ENCODE peak calls at places on chromosomes 13 and 19, in nine cellular contexts. C is upper lobe of right lung, H is OCI-LY7, A is PC-9, E is Karpas-422, T is Peyer's patch, X is psoas muscle, G is esophagus squamous epithelium, Y is DND-41. J is an unnamed sample.
A peak's percentile ranks its signal among the peaks of the same experiment; 100 is the strongest.

GRCh38 chr19:4730740-4731171 is 7.1 kb upstream of the DPP9 start:
- DNase-seq in C (no peak), H (peak; percentile 45), A (peak; percentile 38), E (peak; percentile 86), T (peak; percentile 72), X (no peak), G (no peak), Y (peak; percentile 60), J (no peak)

GRCh38 chr13:110310541-110311491 is 3.7 kb downstream of the COL4A2 start:
- DNase-seq in C (no peak), H (no peak), A (no peak), E (no peak), T (peak; percentile 9), X (no peak), G (no peak), Y (no peak), J (no peak)

GRCh38 chr19:42250249-42250665 is 4.7 kb downstream of the ERF start:
- DNase-seq in C (peak; percentile 66), H (no peak), A (no peak), E (no peak), T (no peak), X (peak; percentile 75), G (no peak), Y (no peak), J (no peak)

GRCh38 chr13:24389506-24389905 is 80.1 kb downstream of the C1QTNF9 start:
- DNase-seq in C (no peak), H (no peak), A (no peak), E (peak; percentile 19), T (no peak), X (no peak), G (no peak), Y (no peak), J (no peak)

GRCh38 chr13:40993119-40993518 is 26.0 kb downstream of the ELF1 start:
- DNase-seq in C (no peak), H (peak; percentile 86), A (no peak), E (no peak), T (no peak), X (no peak), G (no peak), Y (peak; percentile 47), J (no peak)

GRCh38 chr13:47000166-47000565 is 103.3 kb upstream of the HTR2A start:
- DNase-seq in C (no peak), H (no peak), A (no peak), E (no peak), T (no peak), X (no peak), G (no peak), Y (no peak), J (no peak)

GRCh38 chr13:96089749-96090239 is at the start of gene HS6ST3:
- DNase-seq in C (peak; percentile 67), H (no peak), A (peak; percentile 5), E (peak; percentile 43), T (no peak), X (peak; percentile 57), G (no peak), Y (no peak), J (no peak)

GRCh38 chr19:50222691-50223438 is 19.4 kb downstream of the MYH14 start:
- DNase-seq in C (no peak), H (no peak), A (no peak), E (no peak), T (no peak), X (no peak), G (no peak), Y (no peak), J (no peak)

GRCh38 chr13:102847272-102848234 is 1.7 kb downstream of the ERCC5 start:
- DNase-seq in C (no peak), H (peak; percentile 34), A (no peak), E (peak; percentile 81), T (no peak), X (no peak), G (no peak), Y (peak; percentile 19), J (no peak)

GRCh38 chr13:42561752-42562467 is 12.0 kb upstream of the TNFSF11 start:
- DNase-seq in C (no peak), H (no peak), A (no peak), E (no peak), T (no peak), X (no peak), G (no peak), Y (no peak), J (no peak)

GRCh38 chr13:46797468-46798237 is 692 bp upstream of the ESD start:
- DNase-seq in C (no peak), H (no peak), A (no peak), E (no peak), T (no peak), X (no peak), G (no peak), Y (no peak), J (no peak)

GRCh38 chr13:24661713-24662112 is 18.5 kb upstream of the ATP12A start:
- DNase-seq in C (no peak), H (peak; percentile 65), A (no peak), E (peak; percentile 83), T (no peak), X (no peak), G (no peak), Y (no peak), J (no peak)

GRCh38 chr13:73939603-73940002 is 194.6 kb downstream of the KLF12 start:
- DNase-seq in C (no peak), H (peak; percentile 16), A (no peak), E (no peak), T (no peak), X (no peak), G (no peak), Y (no peak), J (no peak)

GRCh38 chr13:75415720-75416119 is 66.2 kb downstream of the TBC1D4 start:
- DNase-seq in C (no peak), H (no peak), A (no peak), E (no peak), T (no peak), X (no peak), G (no peak), Y (no peak), J (no peak)

DNA sequence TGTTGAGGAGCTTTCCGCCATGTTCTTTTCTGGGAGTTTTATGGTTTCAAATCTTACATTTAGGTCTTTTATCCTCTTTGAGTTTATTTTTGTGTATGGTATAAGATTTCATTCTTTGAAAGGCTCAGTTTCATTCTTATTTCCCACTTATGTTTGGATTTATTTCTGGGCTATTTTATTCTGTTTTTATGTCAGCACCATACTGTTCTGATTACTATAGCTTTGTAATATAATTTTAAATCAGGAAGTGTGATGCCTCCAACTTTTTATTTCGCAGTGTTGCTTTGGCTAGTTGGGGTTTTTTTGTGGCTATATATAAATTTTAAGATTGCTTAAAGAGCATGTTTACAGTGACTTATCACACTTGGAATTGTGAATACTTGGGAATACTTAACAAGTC is 135.1 kb downstream of the SIPA1L3 start:
- DNase-seq in C (no peak), H (no peak), A (no peak), E (no peak), T (no peak), X (no peak), G (no peak), Y (no peak), J (no peak)
- H3K27ac ChIP-seq in C (no peak overlapping the region), H (no peak overlapping the region), A (no peak overlapping the region), E (peak overlapping the region; percentile 100), T (no peak overlapping the region), X (no peak overlapping the region), G (no peak overlapping the region), Y (no peak overlapping the region), J (no peak overlapping the region)

GRCh38 chr19:46733693-46734240 is 12.1 kb upstream of the FKRP start:
- DNase-seq in C (no peak), H (no peak), A (no peak), E (no peak), T (no peak), X (no peak), G (no peak), Y (no peak), J (no peak)
- H3K4me1 ChIP-seq in C (peaks cover 35% of the 10 kb centered on the region), H (no peaks in the 10 kb centered on the region), A (peaks cover 54% of the 10 kb centered on the region), E (peaks cover 29% of the 10 kb centered on the region), T (no peaks in the 10 kb centered on the region), X (peaks cover 12% of the 10 kb centered on the region), G (peaks cover 77% of the 10 kb centered on the region), Y (no peaks in the 10 kb centered on the region), J (peaks cover 68% of the 10 kb centered on the region)

GRCh38 chr19:16875584-16876555 is 12.9 kb upstream of the F2RL3 start:
- DNase-seq in C (no peak), H (peak; percentile 47), A (peak; percentile 14), E (no peak), T (peak; percentile 78), X (no peak), G (no peak), Y (no peak), J (no peak)

GRCh38 chr19:16872728-16873127 is 16.1 kb upstream of the F2RL3 start:
- DNase-seq in C (no peak), H (no peak), A (no peak), E (no peak), T (no peak), X (no peak), G (no peak), Y (no peak), J (no peak)

GRCh38 chr19:16876904-16877361 is 11.9 kb upstream of the F2RL3 start:
- DNase-seq in C (no peak), H (peak; percentile 12), A (peak; percentile 28), E (no peak), T (no peak), X (no peak), G (no peak), Y (no peak), J (no peak)

GRCh38 chr19:16873603-16874002 is 15.2 kb upstream of the F2RL3 start:
- DNase-seq in C (no peak), H (no peak), A (no peak), E (no peak), T (no peak), X (no peak), G (no peak), Y (no peak), J (no peak)

GRCh38 chr19:16874250-16874977 is 14.4 kb upstream of the F2RL3 start:
- DNase-seq in C (no peak), H (no peak), A (no peak), E (no peak), T (no peak), X (no peak), G (no peak), Y (no peak), J (no peak)
- H3K27ac ChIP-seq in C (no peak overlapping the region), H (no peak overlapping the region), A (peak overlapping the region; percentile 61), E (no peak overlapping the region), T (no peak overlapping the region), X (no peak overlapping the region), G (no peak overlapping the region), Y (no peak overlapping the region), J (peak overlapping the region; percentile 65)

GRCh38 chr19:54206831-54207177 is 6.1 kb downstream of the RPS9 start:
- DNase-seq in C (no peak), H (no peak), A (no peak), E (peak; percentile 46), T (no peak), X (no peak), G (no peak), Y (no peak), J (no peak)

GRCh38 chr19:54204767-54205468 is 4.3 kb downstream of the RPS9 start:
- DNase-seq in C (no peak), H (no peak), A (no peak), E (no peak), T (no peak), X (no peak), G (no peak), Y (no peak), J (no peak)

GRCh38 chr19:54208784-54209057 is 8.1 kb downstream of the RPS9 start:
- DNase-seq in C (no peak), H (no peak), A (no peak), E (peak; percentile 71), T (no peak), X (no peak), G (no peak), Y (no peak), J (no peak)

GRCh38 chr19:54207908-54208783 is 7.5 kb downstream of the RPS9 start:
- DNase-seq in C (peak; percentile 87), H (no peak), A (peak; percentile 29), E (peak; percentile 76), T (peak; percentile 82), X (peak; percentile 73), G (no peak), Y (peak; percentile 30), J (peak; percentile 88)

GRCh38 chr19:54206030-54206830 is 5.6 kb downstream of the RPS9 start:
- DNase-seq in C (peak; percentile 71), H (no peak), A (no peak), E (peak; percentile 39), T (no peak), X (no peak), G (no peak), Y (no peak), J (peak; percentile 64)
- H3K4me1 ChIP-seq in C (peaks cover 89% of the 10 kb centered on the region), H (peaks cover 60% of the 10 kb centered on the region), A (peaks cover 68% of the 10 kb centered on the region), E (peaks cover 18% of the 10 kb centered on the region), T (peaks cover 21% of the 10 kb centered on the region), X (peaks cover 81% of the 10 kb centered on the region), G (peaks cover 96% of the 10 kb centered on the region), Y (peaks cover 52% of the 10 kb centered on the region), J (peaks cover 100% of the 10 kb centered on the region)